ENCODE peak calls at places on chromosomes 7 and 10, in seven cellular contexts. I, X, M, L, Y, P and V are unnamed samples.

GRCh38 chr10:95485445-95485844 is 75.7 kb downstream of the SORBS1 start:
- DNase-seq in P (no peak), I (no peak), M (peak; percentile 84), L (no peak), Y (no peak), X (no peak), V (no peak)

GRCh38 chr10:84948644-84949043 is 620.3 kb downstream of the CCSER2 start:
- DNase-seq in P (no peak), L (no peak), I (no peak), M (no peak), X (no peak), Y (no peak), V (no peak)

GRCh38 chr7:33334349-33334748 is 205.0 kb downstream of the BBS9 start:
- DNase-seq in I (no peak), L (no peak), Y (no peak), P (no peak), X (no peak), M (peak; percentile 59), V (no peak)

GRCh38 chr7:76108540-76109233 is 60.8 kb downstream of the MDH2 start:
- DNase-seq in P (peak; percentile 87), L (no peak), Y (no peak), I (no peak), M (no peak), X (no peak), V (peak; percentile 34)

GRCh38 chr7:148173296-148173695 is 417.3 kb upstream of the C7orf33 start:
- DNase-seq in X (no peak), Y (no peak), P (no peak), L (no peak), M (no peak), I (peak; percentile 3), V (no peak)

GRCh38 chr7:145489609-145490008 is 627.0 kb upstream of the CNTNAP2 start:
- DNase-seq in P (no peak), L (no peak), Y (no peak), X (no peak), I (no peak), M (no peak), V (no peak)

GRCh38 chr7:99099499-99100077 is 44.3 kb downstream of the SMURF1 start:
- DNase-seq in P (no peak), I (no peak), Y (no peak), L (no peak), M (no peak), X (no peak), V (no peak)

GRCh38 chr7:20075992-20076813 is 141.0 kb downstream of the MACC1 start:
- DNase-seq in X (peak; percentile 87), I (no peak), Y (no peak), P (no peak), M (no peak), L (no peak), V (no peak)

GRCh38 chr7:101681170-101682007 is 52.3 kb upstream of the MYL10 start:
- DNase-seq in Y (peak; percentile 78), L (no peak), M (peak; percentile 80), I (no peak), X (peak; percentile 60), P (no peak), V (no peak)

GRCh38 chr10:6612371-6612770 is 32.3 kb upstream of the PRKCQ start:
- DNase-seq in M (no peak), I (no peak), P (no peak), Y (no peak), X (no peak), L (no peak), V (no peak)

GRCh38 chr7:117871778-117872538 is 1.3 kb downstream of the CTTNBP2 start:
- DNase-seq in P (no peak), I (peak; percentile 83), L (no peak), M (no peak), Y (peak; percentile 51), X (no peak), V (peak; percentile 51)